ENCODE peak calls at places on chromosomes 16 and 17, in five cellular contexts. D is mammary epithelial cell, K is lower lobe of right lung, Z is esophagus squamous epithelium, I is adrenal gland. C is an unnamed sample. For H3K4me1, the result is how much of the 10 kb centered on the place peaks cover.

GRCh38 chr17:45986056-45986455 is 13.0 kb upstream of the STH start:
- DNase-seq in D (no peak), K (no peak), Z (no peak), I (no peak), C (no peak)

GRCh38 chr17:82734987-82735866 is at the start of gene FN3K:
- DNase-seq in D (peak), K (peak), Z (no peak), I (peak), C (no peak)

GRCh38 chr16:48146710-48147109 is 9.1 kb downstream of the ABCC12 start:
- DNase-seq in D (no peak), K (no peak), Z (no peak), I (no peak), C (no peak)

GRCh38 chr17:64159051-64159590 is 29.2 kb upstream of the ERN1 start:
- DNase-seq in D (no peak), K (no peak), Z (no peak), I (no peak), C (no peak)

GRCh38 chr16:31427441-31428276 is 501 bp downstream of the COX6A2 start:
- DNase-seq in D (no peak), K (peak), Z (no peak), I (peak), C (peak)

GRCh38 chr17:79984045-79984840 is 51.4 kb downstream of the TBC1D16 start:
- DNase-seq in D (no peak), K (no peak), Z (no peak), I (no peak), C (no peak)

GRCh38 chr17:773467-774319 is 8.4 kb downstream of the GLOD4 start:
- DNase-seq in D (no peak), K (no peak), Z (no peak), I (no peak), C (no peak)

GRCh38 chr16:49931931-49932330 is 76.0 kb upstream of the ZNF423 start:
- DNase-seq in D (no peak), K (no peak), Z (no peak), I (no peak), C (no peak)

GRCh38 chr17:76935331-76935730 is 67.1 kb downstream of the MGAT5B start:
- DNase-seq in D (peak), K (no peak), Z (no peak), I (no peak), C (no peak)

GRCh38 chr17:29574732-29575510 is 6.4 kb downstream of the TP53I13 start:
- DNase-seq in D (no peak), K (no peak), Z (no peak), I (peak), C (no peak)

GRCh38 chr17:79941088-79942010 is 94.3 kb downstream of the TBC1D16 start:
- DNase-seq in D (no peak), K (peak), Z (no peak), I (peak), C (no peak)

GRCh38 chr16:12252616-12253015 is 276.1 kb downstream of the SNX29 start:
- DNase-seq in D (no peak), K (no peak), Z (no peak), I (no peak), C (no peak)

GRCh38 chr16:12255919-12256665 is 279.6 kb downstream of the SNX29 start:
- DNase-seq in D (peak), K (no peak), Z (no peak), I (no peak), C (no peak)

GRCh38 chr16:12253731-12254130 is 277.2 kb downstream of the SNX29 start:
- DNase-seq in D (no peak), K (no peak), Z (no peak), I (no peak), C (no peak)

GRCh38 chr16:12255473-12255872 is 278.9 kb downstream of the SNX29 start:
- DNase-seq in D (peak), K (no peak), Z (no peak), I (no peak), C (no peak)

GRCh38 chr16:12254566-12254965 is 278.0 kb downstream of the SNX29 start:
- DNase-seq in D (no peak), K (no peak), Z (no peak), I (no peak), C (no peak)
- H3K4me1 ChIP-seq in D (under half), K (under half), Z (under half), I (under half), C (under half)

GRCh38 chr17:42928714-42929496 is 28.3 kb downstream of the G6PC1 start:
- DNase-seq in D (peak), K (peak), Z (no peak), I (peak), C (no peak)

GRCh38 chr17:42924891-42925290 is 24.3 kb downstream of the G6PC1 start:
- DNase-seq in D (no peak), K (no peak), Z (no peak), I (no peak), C (no peak)

DNA sequence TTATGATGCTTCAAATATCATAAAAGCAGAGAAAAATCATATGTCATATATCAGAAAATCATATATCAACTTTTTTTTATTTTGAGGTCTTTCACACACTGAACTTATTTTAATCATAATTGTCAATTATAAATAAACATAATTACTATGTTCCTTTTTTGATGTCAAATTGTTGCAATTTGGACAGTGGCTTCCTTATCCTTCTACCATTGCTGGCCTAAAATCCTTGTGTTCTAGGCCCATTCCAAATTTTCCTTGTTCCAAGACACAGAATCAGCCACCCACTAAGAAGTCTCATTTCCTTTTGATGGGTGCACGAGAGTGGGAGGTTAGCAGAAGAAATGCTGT is 28.9 kb downstream of the G6PC1 start:
- DNase-seq in D (no peak), K (no peak), Z (no peak), I (no peak), C (no peak)
- TF ChIP-seq CTCF in D (no peak), K (no peak), Z (no peak), I (no peak), C (no peak)

GRCh38 chr16:65524231-65524630 is 402.4 kb upstream of the CDH11 start:
- DNase-seq in D (no peak), K (no peak), Z (no peak), I (no peak), C (no peak)

GRCh38 chr16:65522412-65522811 is 400.5 kb upstream of the CDH11 start:
- DNase-seq in D (no peak), K (no peak), Z (no peak), I (no peak), C (no peak)

GRCh38 chr16:65521685-65522338 is 399.9 kb upstream of the CDH11 start:
- DNase-seq in D (no peak), K (no peak), Z (no peak), I (no peak), C (no peak)

GRCh38 chr16:65524997-65525396 is 403.1 kb upstream of the CDH11 start:
- DNase-seq in D (no peak), K (no peak), Z (no peak), I (no peak), C (no peak)

GRCh38 chr16:65523258-65523950 is 401.5 kb upstream of the CDH11 start:
- DNase-seq in D (no peak), K (no peak), Z (no peak), I (no peak), C (no peak)
- H3K4me3 ChIP-seq in D (no peak), K (no peak), Z (no peak), I (no peak), C (no peak)

GRCh38 chr17:56064506-56064905 is 88.8 kb upstream of the ANKFN1 start:
- DNase-seq in D (no peak), K (no peak), Z (no peak), I (no peak), C (no peak)
- H3K4me1 ChIP-seq in D (under half), K (under half), Z (under half), I (under half), C (under half)

C was measured in CD8-positive, alpha-beta T cell.